ENCODE peak calls at places on chromosomes 11 and 22, in five cellular contexts. X, Q, R, N and A are unnamed samples.

GRCh38 chr22:50730013-50730891 is 7.8 kb upstream of the ACR start:
- DNase-seq in X (no peak), N (no peak), R (no peak), Q (no peak), A (peak)

GRCh38 chr22:38290347-38290746 is 17.5 kb upstream of the TMEM184B start:
- DNase-seq in Q (peak), X (no peak), N (no peak), R (no peak), A (peak)

GRCh38 chr11:5626191-5626590 is 1.4 kb downstream of the TRIM34 start:
- DNase-seq in X (no peak), R (peak), Q (no peak), N (no peak), A (peak)

GRCh38 chr11:117878314-117878938 is 2.0 kb upstream of the FXYD6 start:
- DNase-seq in Q (no peak), R (no peak), X (no peak), N (no peak), A (no peak)

GRCh38 chr22:49592780-49593501 is 234.7 kb downstream of the BRD1 start:
- DNase-seq in X (no peak), R (no peak), Q (no peak), N (no peak), A (peak)

GRCh38 chr11:24820541-24820940 is 323.7 kb downstream of the LUZP2 start:
- DNase-seq in Q (no peak), X (no peak), N (no peak), R (no peak), A (no peak)

GRCh38 chr11:29184939-29185890 is 831.6 kb downstream of the KCNA4 start:
- DNase-seq in R (peak), N (peak), Q (no peak), X (no peak), A (peak)

GRCh38 chr11:18140145-18140544 is 7.8 kb downstream of the MRGPRX3 start:
- DNase-seq in X (no peak), Q (no peak), N (no peak), R (no peak), A (no peak)

GRCh38 chr11:66973956-66974585 is 1.0 kb upstream of the C11orf86 start:
- DNase-seq in R (peak), N (no peak), Q (no peak), X (no peak), A (no peak)

GRCh38 chr22:27627901-27628300 is 173.7 kb downstream of the MN1 start:
- DNase-seq in R (no peak), X (no peak), Q (no peak), N (no peak), A (no peak)

GRCh38 chr11:102494216-102494615 is 36.3 kb downstream of the MMP7 start:
- DNase-seq in X (no peak), N (peak), Q (peak), R (peak), A (no peak)

GRCh38 chr11:110434952-110435779 is 5.4 kb downstream of the FDX1 start:
- DNase-seq in R (peak), Q (no peak), X (no peak), N (peak), A (no peak)

GRCh38 chr11:66479741-66480115 is 506 bp upstream of the DPP3 start:
- DNase-seq in R (no peak), Q (no peak), X (no peak), N (no peak), A (peak)

GRCh38 chr11:75319035-75319877 is 32.2 kb downstream of the ARRB1 start:
- DNase-seq in Q (no peak), N (peak), R (peak), X (no peak), A (peak)

GRCh38 chr11:27456140-27456801 is 16.3 kb downstream of the LGR4 start:
- DNase-seq in X (no peak), N (peak), R (peak), Q (no peak), A (peak)

GRCh38 chr11:68908273-68908672 is 4.6 kb downstream of the IGHMBP2 start:
- DNase-seq in Q (no peak), X (no peak), N (no peak), R (no peak), A (no peak)

GRCh38 chr22:50170453-50171318 is at the start of gene PANX2:
- DNase-seq in Q (no peak), R (peak), X (peak), N (no peak), A (peak)

GRCh38 chr11:14258177-14258935 is 100.6 kb downstream of the RRAS2 start:
- DNase-seq in N (peak), X (peak), R (peak), Q (peak), A (no peak)

GRCh38 chr11:60830478-60831142 is 11.3 kb upstream of the CCDC86 start:
- DNase-seq in N (peak), Q (no peak), X (no peak), R (no peak), A (peak)
- H3K4me2 ChIP-seq in N (peak), Q (peak), X (no peak), R (no peak), A (no peak)

GRCh38 chr11:63919267-63920125 is 2.5 kb upstream of the RCOR2 start:
- DNase-seq in R (peak), X (peak), Q (peak), N (no peak), A (peak)

GRCh38 chr11:63920126-63920869 is 3.3 kb upstream of the RCOR2 start:
- DNase-seq in X (peak), Q (peak), N (no peak), R (peak), A (peak)

GRCh38 chr11:63922673-63923192 is 5.8 kb upstream of the RCOR2 start:
- DNase-seq in X (no peak), N (no peak), Q (no peak), R (no peak), A (peak)

GRCh38 chr11:63918576-63919171 is 1.7 kb upstream of the RCOR2 start:
- DNase-seq in N (no peak), X (peak), Q (peak), R (peak), A (peak)

DNA sequence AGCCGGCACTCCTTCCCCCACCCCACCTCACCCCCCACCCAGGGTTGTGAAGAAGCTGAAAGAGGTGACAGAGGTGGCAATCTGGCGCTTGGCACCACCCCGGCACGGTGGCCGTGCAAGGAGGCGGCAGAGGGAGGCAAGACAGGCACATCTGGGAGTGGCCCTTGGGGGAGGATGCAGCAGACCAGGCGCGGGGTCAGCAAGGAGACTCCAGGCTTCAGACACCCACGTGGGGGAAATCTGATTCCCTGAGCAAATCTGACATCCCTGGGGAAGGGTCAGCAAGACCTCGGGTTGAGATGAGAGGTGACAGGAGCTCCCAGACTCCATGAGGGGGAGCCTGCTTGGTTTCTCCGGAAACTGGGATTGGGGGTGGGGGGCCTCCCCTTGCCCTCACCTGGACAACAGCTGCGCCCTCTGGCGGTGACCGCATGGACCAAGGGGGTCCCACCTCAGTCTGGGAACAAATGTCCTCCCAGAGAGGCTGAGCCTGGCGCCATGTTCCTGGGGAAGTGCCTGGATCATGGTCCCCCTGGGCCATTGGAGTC is 4.0 kb upstream of the RCOR2 start:
- DNase-seq in Q (peak), N (no peak), R (no peak), X (peak), A (peak)
- H3K4me3 ChIP-seq in Q (no peak), N (no peak), R (no peak), X (peak), A (no peak)

DNA sequence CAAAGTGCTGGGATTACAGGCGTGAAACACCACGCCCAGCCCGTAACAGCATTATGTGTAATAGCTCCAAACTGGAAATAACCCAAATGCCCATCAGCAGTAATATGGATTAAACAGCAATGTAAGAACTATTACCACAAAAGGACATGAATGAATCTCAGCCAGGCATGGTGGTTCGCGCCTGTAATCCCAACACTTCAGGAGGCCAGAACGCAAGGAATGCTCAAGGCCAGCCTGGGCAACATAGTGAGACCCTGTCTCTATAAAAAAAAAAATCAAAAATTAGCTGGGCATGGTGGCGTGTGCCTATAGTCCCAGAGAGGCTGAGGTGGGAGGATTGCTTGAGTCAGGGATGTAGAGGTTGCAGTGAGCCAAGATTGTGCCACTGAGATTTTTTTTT is 3.1 kb upstream of the DPF2 start:
- DNase-seq in X (no peak), R (no peak), Q (no peak), N (no peak), A (no peak)
- H3K4me2 ChIP-seq in X (no peak), R (no peak), Q (no peak), N (no peak), A (no peak)

GRCh38 chr11:47352556-47352955 is at the start of gene MYBPC3:
- DNase-seq in Q (no peak), X (no peak), R (no peak), N (no peak), A (peak)
- H3K4me3 ChIP-seq in Q (no peak), X (no peak), R (no peak), N (no peak), A (no peak)

DNA sequence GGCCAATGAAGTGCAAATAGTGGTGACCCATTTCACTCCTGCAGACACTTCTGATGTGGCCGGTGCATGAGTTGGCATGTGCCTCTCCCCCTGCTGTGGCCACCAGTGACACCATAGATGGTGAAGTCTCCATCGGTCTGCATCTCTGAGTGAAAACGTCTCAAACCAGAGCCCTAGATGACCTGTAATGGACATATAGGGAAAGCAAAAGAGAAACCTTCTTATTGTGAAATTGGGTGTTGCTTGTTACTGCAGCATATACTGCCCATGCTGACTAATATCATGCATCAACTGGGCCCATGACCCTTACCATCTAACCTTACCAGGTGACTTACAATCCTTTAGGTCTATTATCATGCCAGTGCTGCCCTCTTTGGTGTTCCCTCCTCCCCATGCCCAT is 11.7 kb upstream of the VPS37C start:
- DNase-seq in R (no peak), N (no peak), Q (no peak), X (no peak), A (no peak)
- H3K4me2 ChIP-seq in R (no peak), N (no peak), Q (no peak), X (no peak), A (no peak)

DNA sequence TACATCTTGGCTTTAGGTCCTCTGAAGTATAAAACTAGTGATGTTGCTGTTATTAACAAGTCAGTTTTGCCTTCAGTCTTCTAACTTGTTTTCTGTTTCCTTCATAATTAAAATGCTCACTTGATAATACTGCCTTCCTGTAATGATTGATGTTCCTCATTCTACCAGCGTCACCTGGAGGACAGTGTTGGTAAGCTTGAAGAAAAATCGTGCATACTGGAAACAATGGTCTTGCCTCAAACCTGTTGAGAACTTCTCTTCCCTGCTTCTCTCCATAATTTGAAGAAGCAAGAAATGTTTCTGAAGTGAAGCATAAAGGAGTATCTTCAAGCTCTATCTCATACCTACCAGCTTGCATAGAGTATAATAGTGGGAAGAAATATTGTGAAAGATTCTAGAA is 3.0 kb downstream of the YWHAH start:
- DNase-seq in R (no peak), N (peak), Q (no peak), X (no peak), A (peak)
- H3K4me3 ChIP-seq in R (peak), N (peak), Q (no peak), X (peak), A (no peak)